ENCODE peak calls at places on chromosome 18, in eight cellular contexts. C is NCI-H2029; K is stimulated activated CD4-positive, alpha-beta T cell treated with anti-CD3 and anti-CD28 coated beads, Interleukin-4, amount 100 ng/mL, for 24 hours; A is iPS DF 6.9; Q is activated CD8-positive, alpha-beta memory T cell treated with anti-CD3 and anti-CD28 coated beads for 24 hours; J is fibroblast of pulmonary artery; U is astrocyte of the hippocampus; F is NCI-H1930. N is an unnamed sample.

GRCh38 chr18:79121746-79122474 is 52.7 kb downstream of the ATP9B start:
- DNase-seq in C (no peak), Q (no peak), A (no peak), U (peak; percentile 19), F (no peak), J (peak; percentile 36), K (no peak), N (no peak)

GRCh38 chr18:48834421-48835011 is 116.2 kb downstream of the SMAD7 start:
- DNase-seq in C (no peak), K (peak; percentile 74), F (no peak), Q (peak; percentile 87), A (no peak), U (peak; percentile 91), J (peak; percentile 90), N (peak; percentile 48)

GRCh38 chr18:59918320-59918755 is 18.5 kb downstream of the PMAIP1 start:
- DNase-seq in C (peak; percentile 22), K (no peak), Q (peak; percentile 59), J (peak; percentile 59), F (no peak), A (no peak), U (peak; percentile 69), N (no peak)

GRCh38 chr18:10190564-10190963 is 263.9 kb upstream of the APCDD1 start:
- DNase-seq in U (peak; percentile 72), J (no peak), Q (no peak), A (no peak), F (no peak), C (no peak), K (no peak), N (no peak)

GRCh38 chr18:27685807-27686412 is 491.0 kb downstream of the CDH2 start:
- DNase-seq in K (no peak), A (no peak), C (peak; percentile 15), J (peak; percentile 73), U (peak; percentile 66), F (no peak), Q (no peak), N (no peak)

GRCh38 chr18:2441544-2441943 is 129.8 kb downstream of the METTL4 start:
- DNase-seq in F (no peak), K (no peak), C (no peak), U (peak; percentile 16), A (no peak), J (no peak), Q (no peak), N (no peak)

GRCh38 chr18:48994044-48994651 is 43.4 kb upstream of the SMAD7 start:
- DNase-seq in C (peak; percentile 6), U (peak; percentile 86), A (no peak), J (peak; percentile 67), Q (no peak), K (no peak), F (no peak), N (no peak)

GRCh38 chr18:45920367-45920766 is 46.8 kb downstream of the EPG5 start:
- DNase-seq in Q (no peak), U (peak; percentile 65), K (no peak), C (peak; percentile 85), A (no peak), F (no peak), J (peak; percentile 86), N (no peak)

GRCh38 chr18:22250591-22250996 is 81.2 kb downstream of the GATA6 start:
- DNase-seq in K (no peak), F (no peak), J (no peak), C (no peak), U (peak; percentile 22), A (no peak), Q (no peak), N (no peak)

GRCh38 chr18:55405655-55406373 is 182.2 kb downstream of the TCF4 start:
- DNase-seq in Q (no peak), U (peak; percentile 98), K (no peak), C (peak; percentile 37), J (peak; percentile 99), F (peak; percentile 90), A (no peak), N (no peak)

GRCh38 chr18:78601349-78601748 is 378.3 kb upstream of the SALL3 start:
- DNase-seq in A (no peak), Q (peak; percentile 51), C (no peak), K (no peak), F (no peak), J (no peak), U (no peak), N (no peak)

GRCh38 chr18:7722955-7723354 is 155.8 kb downstream of the PTPRM start:
- DNase-seq in A (no peak), Q (no peak), U (no peak), C (no peak), K (no peak), J (no peak), F (no peak), N (no peak)

GRCh38 chr18:28366667-28367066 is 189.7 kb upstream of the CDH2 start:
- DNase-seq in J (no peak), U (no peak), C (no peak), K (no peak), A (no peak), Q (no peak), F (no peak), N (no peak)

GRCh38 chr18:61980355-61980754 is 87.5 kb upstream of the RNF152 start:
- DNase-seq in F (no peak), U (no peak), K (no peak), A (no peak), J (peak; percentile 65), Q (no peak), C (no peak), N (no peak)

GRCh38 chr18:10771053-10771709 is 245.4 kb downstream of the NAPG start:
- DNase-seq in Q (no peak), K (no peak), U (peak; percentile 4), F (no peak), C (no peak), J (peak; percentile 42), A (no peak), N (no peak)

GRCh38 chr18:58785171-58785805 is 79.4 kb upstream of the ZNF532 start:
- DNase-seq in F (peak; percentile 28), J (peak; percentile 79), U (peak; percentile 90), K (no peak), Q (no peak), A (no peak), C (no peak), N (no peak)

GRCh38 chr18:44497757-44498490 is 182.8 kb upstream of the SETBP1 start:
- DNase-seq in K (no peak), C (no peak), Q (no peak), J (no peak), F (no peak), U (no peak), A (no peak), N (no peak)

GRCh38 chr18:3236470-3236869 is 11.1 kb upstream of the MYL12A start:
- DNase-seq in F (no peak), K (no peak), C (no peak), J (no peak), Q (no peak), A (no peak), U (no peak), N (no peak)

GRCh38 chr18:12598181-12598921 is 59.6 kb downstream of the SPIRE1 start:
- DNase-seq in Q (no peak), C (no peak), F (no peak), K (no peak), U (peak; percentile 32), J (peak; percentile 44), A (no peak), N (no peak)

GRCh38 chr18:48328473-48329205 is 80.5 kb downstream of the ZBTB7C start:
- DNase-seq in A (no peak), F (no peak), J (peak; percentile 52), Q (no peak), K (no peak), U (peak; percentile 71), C (no peak), N (no peak)

GRCh38 chr18:50982802-50983179 is 15.0 kb downstream of the ELAC1 start:
- DNase-seq in U (peak; percentile 22), C (no peak), A (no peak), K (no peak), F (no peak), J (peak; percentile 20), Q (no peak), N (no peak)

GRCh38 chr18:35345460-35345921 is 1.3 kb upstream of the ZNF24 start:
- DNase-seq in A (no peak), F (peak; percentile 63), J (peak; percentile 36), C (peak; percentile 71), Q (no peak), U (peak; percentile 60), K (no peak), N (no peak)

GRCh38 chr18:69845588-69846506 is 101.8 kb downstream of the CD226 start:
- DNase-seq in C (peak; percentile 57), U (peak; percentile 40), A (no peak), K (no peak), F (no peak), J (no peak), Q (no peak), N (no peak)

GRCh38 chr18:28778706-28779105 is 601.8 kb upstream of the CDH2 start:
- DNase-seq in F (no peak), Q (no peak), A (no peak), K (no peak), C (no peak), J (no peak), U (no peak), N (no peak)

GRCh38 chr18:77068321-77068841 is 64.2 kb downstream of the MBP start:
- DNase-seq in A (no peak), U (peak; percentile 79), F (no peak), K (peak; percentile 41), C (no peak), Q (no peak), J (peak; percentile 59), N (no peak)

N was measured in type B pancreatic cell.